ENCODE peak calls at places on chromosome 22, in seven cellular contexts. One of them, this sample, is unnamed.

GRCh38 chr22:32620992-32621391 is 146.4 kb downstream of the FBXO7 start:
- DNase-seq in AG04450: no peak
- DNase-seq in astrocyte: no peak
- DNase-seq in cardiac muscle cell: no peak
- DNase-seq in right lobe of liver: no peak
- DNase-seq in pancreas: no peak
- DNase-seq in GM23248: no peak
- DNase-seq in this sample: no peak

GRCh38 chr22:40668611-40669390 is 10.5 kb upstream of the MCHR1 start:
- DNase-seq in AG04450: no peak
- DNase-seq in astrocyte: peak
- DNase-seq in cardiac muscle cell: no peak
- DNase-seq in right lobe of liver: no peak
- DNase-seq in pancreas: no peak
- DNase-seq in GM23248: peak
- DNase-seq in this sample: no peak

GRCh38 chr22:35842954-35843353 is 125.3 kb downstream of the APOL5 start:
- DNase-seq in AG04450: no peak
- DNase-seq in astrocyte: peak
- DNase-seq in cardiac muscle cell: peak
- DNase-seq in right lobe of liver: no peak
- DNase-seq in pancreas: no peak
- DNase-seq in GM23248: peak
- DNase-seq in this sample: peak

GRCh38 chr22:46239261-46240048 is 10.6 kb downstream of the CDPF1 start:
- DNase-seq in AG04450: no peak
- DNase-seq in astrocyte: no peak
- DNase-seq in cardiac muscle cell: no peak
- DNase-seq in right lobe of liver: no peak
- DNase-seq in pancreas: no peak
- DNase-seq in GM23248: no peak
- DNase-seq in this sample: no peak

GRCh38 chr22:40498454-40499186 is 128.2 kb downstream of the SGSM3 start:
- DNase-seq in AG04450: peak
- DNase-seq in astrocyte: peak
- DNase-seq in cardiac muscle cell: no peak
- DNase-seq in right lobe of liver: no peak
- DNase-seq in pancreas: no peak
- DNase-seq in GM23248: peak
- DNase-seq in this sample: no peak

GRCh38 chr22:38411016-38411415 is 44.0 kb downstream of the KCNJ4 start:
- DNase-seq in AG04450: no peak
- DNase-seq in astrocyte: no peak
- DNase-seq in cardiac muscle cell: no peak
- DNase-seq in right lobe of liver: no peak
- DNase-seq in pancreas: no peak
- DNase-seq in GM23248: no peak
- DNase-seq in this sample: no peak

GRCh38 chr22:49210606-49211005 is 617.1 kb downstream of the BRD1 start:
- DNase-seq in AG04450: no peak
- DNase-seq in astrocyte: no peak
- DNase-seq in cardiac muscle cell: no peak
- DNase-seq in right lobe of liver: peak
- DNase-seq in pancreas: no peak
- DNase-seq in GM23248: no peak
- DNase-seq in this sample: no peak

GRCh38 chr22:40022536-40023225 is 27.9 kb downstream of the FAM83F start:
- DNase-seq in AG04450: no peak
- DNase-seq in astrocyte: no peak
- DNase-seq in cardiac muscle cell: no peak
- DNase-seq in right lobe of liver: no peak
- DNase-seq in pancreas: no peak
- DNase-seq in GM23248: peak
- DNase-seq in this sample: no peak

GRCh38 chr22:29346659-29347058 is 31.2 kb upstream of the RASL10A start:
- DNase-seq in AG04450: no peak
- DNase-seq in astrocyte: no peak
- DNase-seq in cardiac muscle cell: no peak
- DNase-seq in right lobe of liver: peak
- DNase-seq in pancreas: no peak
- DNase-seq in GM23248: no peak
- DNase-seq in this sample: peak

GRCh38 chr22:38016182-38017078 is 32.1 kb upstream of the SOX10 start:
- DNase-seq in AG04450: no peak
- DNase-seq in astrocyte: no peak
- DNase-seq in cardiac muscle cell: no peak
- DNase-seq in right lobe of liver: no peak
- DNase-seq in pancreas: peak
- DNase-seq in GM23248: peak
- DNase-seq in this sample: no peak

GRCh38 chr22:40855104-40855959 is 1.1 kb downstream of the ST13 start:
- DNase-seq in AG04450: no peak
- DNase-seq in astrocyte: no peak
- DNase-seq in cardiac muscle cell: no peak
- DNase-seq in right lobe of liver: no peak
- DNase-seq in pancreas: no peak
- DNase-seq in GM23248: peak
- DNase-seq in this sample: no peak

GRCh38 chr22:38454361-38455062 is 487 bp downstream of the KCNJ4 start:
- DNase-seq in AG04450: no peak
- DNase-seq in astrocyte: no peak
- DNase-seq in cardiac muscle cell: peak
- DNase-seq in right lobe of liver: no peak
- DNase-seq in pancreas: no peak
- DNase-seq in GM23248: peak
- DNase-seq in this sample: no peak

GRCh38 chr22:41908409-41909289 is 6.2 kb downstream of the SHISA8 start:
- DNase-seq in AG04450: no peak
- DNase-seq in astrocyte: no peak
- DNase-seq in cardiac muscle cell: no peak
- DNase-seq in right lobe of liver: no peak
- DNase-seq in pancreas: no peak
- DNase-seq in GM23248: no peak
- DNase-seq in this sample: no peak

GRCh38 chr22:25709758-25710157 is 32.2 kb upstream of the MYO18B start:
- DNase-seq in AG04450: no peak
- DNase-seq in astrocyte: no peak
- DNase-seq in cardiac muscle cell: no peak
- DNase-seq in right lobe of liver: no peak
- DNase-seq in pancreas: no peak
- DNase-seq in GM23248: no peak
- DNase-seq in this sample: no peak

GRCh38 chr22:35638408-35638807 is 9.8 kb upstream of the APOL6 start:
- DNase-seq in AG04450: peak
- DNase-seq in astrocyte: peak
- DNase-seq in cardiac muscle cell: peak
- DNase-seq in right lobe of liver: no peak
- DNase-seq in pancreas: no peak
- DNase-seq in GM23248: peak
- DNase-seq in this sample: peak

GRCh38 chr22:43060213-43060612 is 29.0 kb downstream of the TTLL1 start:
- DNase-seq in AG04450: no peak
- DNase-seq in astrocyte: no peak
- DNase-seq in cardiac muscle cell: peak
- DNase-seq in right lobe of liver: no peak
- DNase-seq in pancreas: no peak
- DNase-seq in GM23248: peak
- DNase-seq in this sample: no peak

GRCh38 chr22:46612904-46613605 is 7.1 kb upstream of the GRAMD4 start:
- DNase-seq in AG04450: no peak
- DNase-seq in astrocyte: no peak
- DNase-seq in cardiac muscle cell: peak
- DNase-seq in right lobe of liver: no peak
- DNase-seq in pancreas: no peak
- DNase-seq in GM23248: no peak
- DNase-seq in this sample: no peak

GRCh38 chr22:45007946-45008852 is 1.6 kb downstream of the PHF21B start:
- DNase-seq in AG04450: no peak
- DNase-seq in astrocyte: no peak
- DNase-seq in cardiac muscle cell: peak
- DNase-seq in right lobe of liver: peak
- DNase-seq in pancreas: no peak
- DNase-seq in GM23248: peak
- DNase-seq in this sample: no peak

GRCh38 chr22:38853149-38853548 is 9.3 kb upstream of the NPTXR start:
- DNase-seq in AG04450: no peak
- DNase-seq in astrocyte: no peak
- DNase-seq in cardiac muscle cell: no peak
- DNase-seq in right lobe of liver: no peak
- DNase-seq in pancreas: no peak
- DNase-seq in GM23248: no peak
- DNase-seq in this sample: no peak

GRCh38 chr22:44676441-44677298 is 25.3 kb upstream of the PRR5 start:
- DNase-seq in AG04450: no peak
- DNase-seq in astrocyte: no peak
- DNase-seq in cardiac muscle cell: peak
- DNase-seq in right lobe of liver: no peak
- DNase-seq in pancreas: no peak
- DNase-seq in GM23248: peak
- DNase-seq in this sample: no peak

GRCh38 chr22:36819112-36819511 is 2.3 kb upstream of the PVALB start:
- DNase-seq in AG04450: no peak
- DNase-seq in astrocyte: no peak
- DNase-seq in cardiac muscle cell: no peak
- DNase-seq in right lobe of liver: no peak
- DNase-seq in pancreas: no peak
- DNase-seq in GM23248: no peak
- DNase-seq in this sample: no peak

GRCh38 chr22:38107692-38108515 is 2.6 kb downstream of the BAIAP2L2 start:
- DNase-seq in AG04450: no peak
- DNase-seq in astrocyte: no peak
- DNase-seq in cardiac muscle cell: no peak
- DNase-seq in right lobe of liver: peak
- DNase-seq in pancreas: peak
- DNase-seq in GM23248: peak
- DNase-seq in this sample: no peak

GRCh38 chr22:37002633-37003032 is 16.6 kb downstream of the TST start:
- DNase-seq in AG04450: no peak
- DNase-seq in astrocyte: no peak
- DNase-seq in cardiac muscle cell: no peak
- DNase-seq in right lobe of liver: no peak
- DNase-seq in pancreas: no peak
- DNase-seq in GM23248: no peak
- DNase-seq in this sample: no peak

GRCh38 chr22:39535831-39536449 is 3.4 kb upstream of the RPS19BP1 start:
- DNase-seq in AG04450: no peak
- DNase-seq in astrocyte: no peak
- DNase-seq in cardiac muscle cell: no peak
- DNase-seq in right lobe of liver: no peak
- DNase-seq in pancreas: no peak
- DNase-seq in GM23248: no peak
- DNase-seq in this sample: no peak

GRCh38 chr22:50675553-50676199 is 3.1 kb downstream of the SHANK3 start:
- DNase-seq in AG04450: no peak
- DNase-seq in astrocyte: no peak
- DNase-seq in cardiac muscle cell: no peak
- DNase-seq in right lobe of liver: no peak
- DNase-seq in pancreas: no peak
- DNase-seq in GM23248: no peak
- DNase-seq in this sample: no peak
- H3K27ac ChIP-seq in AG04450: no peak
- H3K27ac ChIP-seq in astrocyte: no peak
- H3K27ac ChIP-seq in cardiac muscle cell: no peak
- H3K27ac ChIP-seq in right lobe of liver: no peak
- H3K27ac ChIP-seq in pancreas: no peak
- H3K27ac ChIP-seq in GM23248: no peak
- H3K27ac ChIP-seq in this sample: no peak

GRCh38 chr22:50292643-50293440 is 14.6 kb downstream of the PLXNB2 start:
- DNase-seq in AG04450: no peak
- DNase-seq in astrocyte: no peak
- DNase-seq in cardiac muscle cell: no peak
- DNase-seq in right lobe of liver: no peak
- DNase-seq in pancreas: no peak
- DNase-seq in GM23248: no peak
- DNase-seq in this sample: no peak
- H3K4me3 ChIP-seq in AG04450: peak
- H3K4me3 ChIP-seq in astrocyte: peak
- H3K4me3 ChIP-seq in cardiac muscle cell: no peak
- H3K4me3 ChIP-seq in right lobe of liver: peak
- H3K4me3 ChIP-seq in pancreas: peak
- H3K4me3 ChIP-seq in GM23248: peak
- H3K4me3 ChIP-seq in this sample: no peak

DNA sequence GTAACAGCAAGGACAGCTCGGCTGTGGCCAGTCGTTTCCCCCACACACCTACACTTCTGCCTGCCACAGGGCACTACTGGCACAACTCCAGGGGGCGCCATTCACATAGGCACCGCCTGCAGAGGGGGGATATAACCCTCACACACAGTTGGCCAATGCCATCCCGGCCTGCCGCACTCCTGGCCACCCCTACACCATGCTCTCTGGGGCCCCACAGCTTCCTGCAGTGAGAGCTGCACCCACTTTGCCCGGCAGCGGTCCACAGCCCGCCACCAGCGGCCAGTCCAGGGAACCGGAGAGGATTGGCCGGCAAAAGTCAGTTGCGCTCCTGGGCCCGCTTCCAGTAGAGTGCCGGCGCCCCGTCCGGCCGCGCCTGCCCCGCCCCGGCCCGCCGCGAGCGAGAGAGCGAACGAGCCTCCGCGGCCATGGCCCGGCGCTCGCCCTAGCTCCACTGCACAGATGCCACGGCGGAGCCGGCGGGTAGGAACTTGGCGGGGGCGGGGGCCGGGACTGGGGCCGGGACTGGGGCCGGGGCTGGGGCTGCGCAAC is 25.6 kb upstream of the SUSD2 start:
- DNase-seq in AG04450: no peak
- DNase-seq in astrocyte: peak
- DNase-seq in cardiac muscle cell: peak
- DNase-seq in right lobe of liver: peak
- DNase-seq in pancreas: peak
- DNase-seq in GM23248: peak
- DNase-seq in this sample: peak
- H3K27ac ChIP-seq in AG04450: peak
- H3K27ac ChIP-seq in astrocyte: no peak
- H3K27ac ChIP-seq in cardiac muscle cell: peak
- H3K27ac ChIP-seq in right lobe of liver: peak
- H3K27ac ChIP-seq in pancreas: no peak
- H3K27ac ChIP-seq in GM23248: peak
- H3K27ac ChIP-seq in this sample: peak

DNA sequence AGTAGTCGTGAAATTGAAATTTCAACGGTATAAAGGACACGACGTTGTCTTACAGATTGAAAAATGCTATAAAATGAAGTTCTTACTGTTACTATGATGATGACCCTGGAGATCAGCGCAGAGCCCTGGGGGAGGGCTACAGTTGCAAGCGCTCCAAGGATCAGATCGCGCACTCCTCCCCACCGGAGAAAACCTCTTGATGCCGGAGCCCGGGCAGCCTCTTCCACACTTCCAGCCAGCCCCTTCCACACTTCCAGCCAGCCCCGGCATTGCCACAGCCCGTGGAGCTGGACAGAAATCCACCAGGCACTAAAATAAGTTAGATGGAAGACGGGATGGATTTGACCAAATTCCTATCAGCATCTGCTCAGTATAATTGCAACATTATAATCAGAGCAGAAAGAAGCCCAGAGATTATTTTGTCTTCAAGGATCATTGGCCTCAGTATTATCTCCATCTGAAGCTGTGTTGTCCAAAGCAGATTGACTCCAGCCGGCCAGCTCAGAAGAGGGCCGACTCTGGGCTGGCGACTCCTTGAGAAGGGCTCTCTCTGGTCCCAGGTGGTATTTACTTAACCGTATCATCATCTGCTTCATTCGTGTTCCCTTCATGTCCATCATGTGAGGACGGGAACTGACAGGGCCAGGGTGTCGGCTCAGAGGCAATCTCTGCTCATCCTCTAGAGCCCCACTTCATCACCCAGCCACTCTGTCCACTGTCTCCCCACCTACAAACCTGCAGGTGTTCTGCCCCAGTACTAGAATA is 777 bp upstream of the MICAL3 start:
- DNase-seq in AG04450: no peak
- DNase-seq in astrocyte: no peak
- DNase-seq in cardiac muscle cell: no peak
- DNase-seq in right lobe of liver: no peak
- DNase-seq in pancreas: no peak
- DNase-seq in GM23248: no peak
- DNase-seq in this sample: no peak
- H3K4me3 ChIP-seq in AG04450: peak
- H3K4me3 ChIP-seq in astrocyte: peak
- H3K4me3 ChIP-seq in cardiac muscle cell: no peak
- H3K4me3 ChIP-seq in right lobe of liver: no peak
- H3K4me3 ChIP-seq in pancreas: peak
- H3K4me3 ChIP-seq in GM23248: peak
- H3K4me3 ChIP-seq in this sample: peak